ENCODE peak calls at places on chromosomes 5 and 9, in eight cellular contexts. One of them, this sample, is unnamed.
A peak's percentile ranks its signal among the peaks of the same experiment; 100 is the strongest.

GRCh38 chr5:53490747-53491146 is 10.3 kb downstream of the FST start:
- DNase-seq in psoas muscle: no peak
- DNase-seq in activated naive CD4-positive, alpha-beta T cell treated with Interleukin-2 at 50 U/mL for 16 hours: no peak
- DNase-seq in AG04449: peak; percentile 96
- DNase-seq in heart left ventricle: no peak
- DNase-seq in T-helper 9 cell: no peak
- DNase-seq in GM23248: peak; percentile 90
- DNase-seq in activated CD4-positive, alpha-beta T cell treated with anti-CD3 and anti-CD28 coated beads, Interleukin-2, amount 50 U/mL, for 1 hour: no peak
- DNase-seq in this sample: no peak

GRCh38 chr5:89556215-89557009 is 673.4 kb upstream of the MEF2C start:
- DNase-seq in GM23248: peak; percentile 98
- DNase-seq in activated CD4-positive, alpha-beta T cell treated with anti-CD3 and anti-CD28 coated beads, Interleukin-2, amount 50 U/mL, for 1 hour: no peak
- DNase-seq in T-helper 9 cell: no peak
- DNase-seq in activated naive CD4-positive, alpha-beta T cell treated with Interleukin-2 at 50 U/mL for 16 hours: no peak
- DNase-seq in psoas muscle: no peak
- DNase-seq in heart left ventricle: no peak
- DNase-seq in AG04449: peak; percentile 55
- DNase-seq in this sample: peak; percentile 83

GRCh38 chr9:38096238-38096805 is 27.3 kb upstream of the SHB start:
- DNase-seq in GM23248: no peak
- DNase-seq in heart left ventricle: no peak
- DNase-seq in activated CD4-positive, alpha-beta T cell treated with anti-CD3 and anti-CD28 coated beads, Interleukin-2, amount 50 U/mL, for 1 hour: no peak
- DNase-seq in psoas muscle: peak; percentile 63
- DNase-seq in T-helper 9 cell: no peak
- DNase-seq in AG04449: no peak
- DNase-seq in activated naive CD4-positive, alpha-beta T cell treated with Interleukin-2 at 50 U/mL for 16 hours: no peak
- DNase-seq in this sample: no peak

GRCh38 chr9:125959980-125960619 is 212.9 kb downstream of the PBX3 start:
- DNase-seq in activated naive CD4-positive, alpha-beta T cell treated with Interleukin-2 at 50 U/mL for 16 hours: no peak
- DNase-seq in AG04449: no peak
- DNase-seq in GM23248: no peak
- DNase-seq in T-helper 9 cell: no peak
- DNase-seq in psoas muscle: no peak
- DNase-seq in activated CD4-positive, alpha-beta T cell treated with anti-CD3 and anti-CD28 coated beads, Interleukin-2, amount 50 U/mL, for 1 hour: no peak
- DNase-seq in heart left ventricle: no peak
- DNase-seq in this sample: no peak

GRCh38 chr9:128438343-128439109 is 17.3 kb upstream of the ODF2 start:
- DNase-seq in T-helper 9 cell: peak; percentile 82
- DNase-seq in AG04449: no peak
- DNase-seq in heart left ventricle: peak; percentile 86
- DNase-seq in activated CD4-positive, alpha-beta T cell treated with anti-CD3 and anti-CD28 coated beads, Interleukin-2, amount 50 U/mL, for 1 hour: peak; percentile 83
- DNase-seq in activated naive CD4-positive, alpha-beta T cell treated with Interleukin-2 at 50 U/mL for 16 hours: peak; percentile 83
- DNase-seq in psoas muscle: peak; percentile 93
- DNase-seq in GM23248: peak; percentile 79
- DNase-seq in this sample: peak; percentile 84

GRCh38 chr5:73234156-73234555 is 61.2 kb downstream of the TMEM174 start:
- DNase-seq in activated naive CD4-positive, alpha-beta T cell treated with Interleukin-2 at 50 U/mL for 16 hours: no peak
- DNase-seq in T-helper 9 cell: no peak
- DNase-seq in activated CD4-positive, alpha-beta T cell treated with anti-CD3 and anti-CD28 coated beads, Interleukin-2, amount 50 U/mL, for 1 hour: no peak
- DNase-seq in GM23248: no peak
- DNase-seq in psoas muscle: no peak
- DNase-seq in heart left ventricle: no peak
- DNase-seq in AG04449: no peak
- DNase-seq in this sample: no peak

GRCh38 chr9:126236273-126236672 is 90.4 kb upstream of the MVB12B start:
- DNase-seq in psoas muscle: no peak
- DNase-seq in AG04449: no peak
- DNase-seq in GM23248: no peak
- DNase-seq in activated naive CD4-positive, alpha-beta T cell treated with Interleukin-2 at 50 U/mL for 16 hours: no peak
- DNase-seq in heart left ventricle: no peak
- DNase-seq in T-helper 9 cell: no peak
- DNase-seq in activated CD4-positive, alpha-beta T cell treated with anti-CD3 and anti-CD28 coated beads, Interleukin-2, amount 50 U/mL, for 1 hour: no peak
- DNase-seq in this sample: no peak

GRCh38 chr9:132182609-132183073 is 20.8 kb downstream of the NTNG2 start:
- DNase-seq in GM23248: peak; percentile 17
- DNase-seq in heart left ventricle: no peak
- DNase-seq in T-helper 9 cell: no peak
- DNase-seq in activated CD4-positive, alpha-beta T cell treated with anti-CD3 and anti-CD28 coated beads, Interleukin-2, amount 50 U/mL, for 1 hour: no peak
- DNase-seq in activated naive CD4-positive, alpha-beta T cell treated with Interleukin-2 at 50 U/mL for 16 hours: no peak
- DNase-seq in AG04449: no peak
- DNase-seq in psoas muscle: no peak
- DNase-seq in this sample: peak; percentile 39

GRCh38 chr5:81852277-81853004 is 101.5 kb upstream of the SSBP2 start:
- DNase-seq in AG04449: no peak
- DNase-seq in T-helper 9 cell: no peak
- DNase-seq in activated naive CD4-positive, alpha-beta T cell treated with Interleukin-2 at 50 U/mL for 16 hours: no peak
- DNase-seq in psoas muscle: peak; percentile 64
- DNase-seq in GM23248: peak; percentile 36
- DNase-seq in activated CD4-positive, alpha-beta T cell treated with anti-CD3 and anti-CD28 coated beads, Interleukin-2, amount 50 U/mL, for 1 hour: no peak
- DNase-seq in heart left ventricle: peak; percentile 29
- DNase-seq in this sample: no peak